ENCODE peak calls at places on chromosome 3, in eight cellular contexts. L is WERI-Rb-1; Z is cardiac muscle cell; H is breast epithelium; D is vagina; W is MM.1S; T is CD8-positive, alpha-beta T cell; C is tibial artery. F is an unnamed sample.

GRCh38 chr3:119206611-119207511 is 33.5 kb downstream of the UPK1B start:
- DNase-seq in C (no peak), D (no peak), Z (no peak), H (no peak), W (peak), T (no peak), L (no peak), F (peak)

GRCh38 chr3:120429921-120430361 is 20.9 kb downstream of the FSTL1 start:
- DNase-seq in D (no peak), H (no peak), C (no peak), W (no peak), L (no peak), Z (no peak), T (no peak), F (no peak)

GRCh38 chr3:169295126-169295525 is 368.4 kb downstream of the MECOM start:
- DNase-seq in L (peak), T (no peak), Z (peak), C (no peak), W (peak), D (no peak), H (no peak), F (no peak)

GRCh38 chr3:45654344-45654934 is 34.8 kb upstream of the SACM1L start:
- DNase-seq in C (peak), L (no peak), W (peak), H (no peak), Z (no peak), T (no peak), D (no peak), F (no peak)

GRCh38 chr3:109187390-109187789 is 50.9 kb downstream of the C3orf85 start:
- DNase-seq in H (no peak), D (no peak), C (no peak), L (no peak), W (no peak), T (no peak), Z (no peak), F (no peak)

GRCh38 chr3:98209244-98209643 is 42.7 kb downstream of the OR5H15 start:
- DNase-seq in C (no peak), H (no peak), L (no peak), Z (no peak), T (no peak), W (no peak), D (no peak), F (no peak)

GRCh38 chr3:184337315-184337714 is at the start of gene FAM131A:
- DNase-seq in L (no peak), W (no peak), H (no peak), Z (peak), T (no peak), C (peak), D (no peak), F (no peak)

GRCh38 chr3:41881233-41881821 is 80.6 kb downstream of the ULK4 start:
- DNase-seq in W (peak), D (no peak), H (no peak), C (no peak), L (no peak), Z (peak), T (no peak), F (peak)

GRCh38 chr3:104388624-104389023 is 978.1 kb upstream of the ALCAM start:
- DNase-seq in H (no peak), L (no peak), D (no peak), Z (peak), W (peak), T (no peak), C (no peak), F (no peak)

GRCh38 chr3:104810896-104811295 is 555.8 kb upstream of the ALCAM start:
- DNase-seq in L (no peak), D (no peak), Z (no peak), W (no peak), C (no peak), T (no peak), H (no peak), F (no peak)

GRCh38 chr3:105473521-105474223 is 107.0 kb downstream of the ALCAM start:
- DNase-seq in L (no peak), W (no peak), H (no peak), D (no peak), Z (peak), C (no peak), T (no peak), F (no peak)

GRCh38 chr3:148021400-148021799 is 612.2 kb downstream of the ZIC1 start:
- DNase-seq in W (no peak), T (no peak), H (no peak), C (no peak), L (no peak), Z (no peak), D (no peak), F (no peak)

GRCh38 chr3:87855626-87856025 is 203.2 kb downstream of the CGGBP1 start:
- DNase-seq in D (no peak), L (no peak), T (no peak), Z (peak), W (no peak), H (no peak), C (no peak), F (no peak)

DNA sequence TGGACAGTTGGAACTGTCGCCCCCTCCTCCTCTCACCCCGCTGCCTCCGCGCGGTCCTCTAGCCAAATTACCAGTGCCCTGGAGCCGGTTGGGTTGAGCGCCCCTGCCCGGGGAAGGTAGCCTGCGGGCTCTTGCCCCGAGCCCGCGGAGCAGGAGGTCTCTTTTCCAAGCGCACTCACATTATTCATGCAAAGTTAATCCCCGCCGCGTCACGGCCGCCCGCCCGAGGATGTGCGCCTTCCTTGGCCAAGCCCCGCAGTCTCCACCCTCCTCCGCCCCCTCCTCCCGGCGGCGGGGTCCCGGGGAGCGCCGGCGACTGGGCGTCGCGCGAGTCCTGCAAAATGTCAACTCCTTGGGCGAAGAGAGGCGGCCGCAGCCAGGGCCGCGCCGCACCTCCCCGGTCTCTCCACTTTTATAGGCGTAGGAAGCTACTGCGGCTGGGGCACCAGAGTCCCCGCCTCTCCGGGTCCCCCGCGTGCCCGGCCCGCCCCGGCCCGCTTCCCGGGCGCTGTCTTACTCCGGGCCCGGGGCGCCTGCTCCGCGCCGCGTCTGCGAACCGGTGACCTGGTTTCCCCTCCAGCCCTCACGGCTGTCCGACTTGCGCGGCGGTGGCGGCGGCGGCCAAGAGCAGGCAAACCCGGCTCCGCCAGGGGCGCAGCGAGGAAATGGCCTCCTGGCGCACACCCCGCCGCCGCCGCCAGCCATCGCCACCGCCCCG is at the start of gene THRB:
- DNase-seq in Z (peak), H (peak), T (no peak), W (peak), L (peak), C (peak), D (no peak), F (no peak)
- H3K4me3 ChIP-seq in Z (peak), H (peak), T (no peak), W (peak), L (peak), C (peak), D (peak), F (no peak)

GRCh38 chr3:79249701-79250100 is 518.1 kb downstream of the ROBO1 start:
- DNase-seq in T (no peak), L (no peak), D (no peak), W (no peak), H (no peak), Z (no peak), C (no peak), F (no peak)

GRCh38 chr3:79247367-79248103 is 520.3 kb downstream of the ROBO1 start:
- DNase-seq in D (no peak), L (no peak), W (no peak), T (no peak), Z (peak), H (no peak), C (no peak), F (no peak)

GRCh38 chr3:79250746-79251145 is 517.1 kb downstream of the ROBO1 start:
- DNase-seq in W (no peak), C (no peak), T (no peak), Z (no peak), D (no peak), L (no peak), H (no peak), F (no peak)

GRCh38 chr3:79246875-79247274 is 520.9 kb downstream of the ROBO1 start:
- DNase-seq in L (no peak), T (no peak), Z (no peak), H (no peak), D (no peak), W (no peak), C (no peak), F (no peak)

GRCh38 chr3:79245295-79246138 is 522.3 kb downstream of the ROBO1 start:
- DNase-seq in C (no peak), L (no peak), T (no peak), Z (no peak), H (no peak), D (no peak), W (no peak), F (no peak)
- H3K4me3 ChIP-seq in C (no peak), L (no peak), T (no peak), Z (no peak), H (no peak), D (no peak), W (no peak), F (no peak)

DNA sequence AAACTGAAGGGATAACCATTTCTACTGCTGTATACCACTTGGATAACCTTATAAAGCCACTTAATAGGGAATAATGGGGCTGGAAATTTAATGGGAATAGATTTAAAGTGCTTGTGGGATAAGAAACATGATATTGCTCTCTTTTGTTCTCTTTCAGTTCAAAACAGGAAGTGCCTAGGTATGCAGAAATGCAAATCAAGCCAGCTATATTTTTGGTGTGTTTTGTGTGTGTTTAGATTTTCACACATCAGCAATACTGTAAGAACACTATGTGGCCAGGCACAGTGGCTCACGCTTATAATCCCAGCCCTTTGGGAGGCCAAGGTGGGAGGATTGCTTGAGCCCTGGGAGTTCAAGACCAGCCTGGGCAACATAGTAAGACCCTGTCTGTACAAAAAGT is 442.3 kb upstream of the TPRG1 start:
- DNase-seq in L (no peak), D (no peak), T (no peak), H (no peak), Z (no peak), C (no peak), W (peak), F (no peak)
- H3K4me3 ChIP-seq in L (no peak), D (no peak), T (no peak), H (no peak), Z (no peak), C (no peak), W (no peak), F (no peak)

GRCh38 chr3:27880969-27881892 is 159.1 kb upstream of the EOMES start:
- DNase-seq in C (no peak), T (peak), L (no peak), D (no peak), H (no peak), Z (no peak), W (peak), F (no peak)
- H3K4me3 ChIP-seq in C (no peak), T (peak), L (no peak), D (no peak), H (no peak), Z (no peak), W (peak), F (peak)

GRCh38 chr3:132318451-132318850 is 1.2 kb downstream of the ACP3 start:
- DNase-seq in W (no peak), T (no peak), D (no peak), H (no peak), C (no peak), L (no peak), Z (peak), F (no peak)
- H3K4me3 ChIP-seq in W (no peak), T (no peak), D (no peak), H (no peak), C (no peak), L (no peak), Z (peak), F (no peak)

GRCh38 chr3:67075295-67075694 is 77.2 kb downstream of the KBTBD8 start:
- DNase-seq in T (no peak), D (no peak), C (no peak), H (no peak), L (no peak), W (peak), Z (no peak), F (no peak)
- H3K4me3 ChIP-seq in T (no peak), D (no peak), C (no peak), H (no peak), L (no peak), W (no peak), Z (no peak), F (no peak)